ENCODE peak calls at places on chromosomes 2 and 18, in seven cellular contexts. U is heart right ventricle, X is colonic mucosa, L is IMR-90, Q is pancreas, C is RWPE2, M is cardiac muscle cell. I is an unnamed sample. For H3K9me3, the result is how much of the 10 kb centered on the place peaks cover.

GRCh38 chr2:72940786-72941185 is 23.5 kb downstream of the EMX1 start:
- DNase-seq in U (no peak), X (no peak), L (peak), Q (no peak), C (no peak), M (no peak), I (no peak)

GRCh38 chr2:219058541-219059374 is 2.0 kb downstream of the IHH start:
- DNase-seq in U (peak), X (peak), L (no peak), Q (peak), C (no peak), M (peak), I (peak)

GRCh38 chr2:71829008-71829407 is 318.7 kb downstream of the CYP26B1 start:
- DNase-seq in U (no peak), X (no peak), L (no peak), Q (no peak), C (no peak), M (no peak), I (no peak)

GRCh38 chr18:70621710-70622109 is 332.9 kb downstream of the SOCS6 start:
- DNase-seq in U (no peak), X (no peak), L (no peak), Q (no peak), C (no peak), M (no peak), I (no peak)

GRCh38 chr2:2546046-2546445 is 215.0 kb upstream of the MYT1L start:
- DNase-seq in U (no peak), X (no peak), L (no peak), Q (no peak), C (no peak), M (no peak), I (no peak)

GRCh38 chr2:68767031-68767961 is 32.7 kb downstream of the ARHGAP25 start:
- DNase-seq in U (no peak), X (peak), L (no peak), Q (no peak), C (no peak), M (no peak), I (no peak)

GRCh38 chr2:181104512-181105121 is 124.2 kb downstream of the UBE2E3 start:
- DNase-seq in U (no peak), X (peak), L (peak), Q (no peak), C (no peak), M (peak), I (no peak)

GRCh38 chr2:85718006-85718391 is 23.8 kb downstream of the GNLY start:
- DNase-seq in U (no peak), X (no peak), L (no peak), Q (no peak), C (no peak), M (no peak), I (no peak)

GRCh38 chr2:40451926-40452605 is at the start of gene SLC8A1:
- DNase-seq in U (no peak), X (no peak), L (peak), Q (no peak), C (no peak), M (peak), I (peak)

DNA sequence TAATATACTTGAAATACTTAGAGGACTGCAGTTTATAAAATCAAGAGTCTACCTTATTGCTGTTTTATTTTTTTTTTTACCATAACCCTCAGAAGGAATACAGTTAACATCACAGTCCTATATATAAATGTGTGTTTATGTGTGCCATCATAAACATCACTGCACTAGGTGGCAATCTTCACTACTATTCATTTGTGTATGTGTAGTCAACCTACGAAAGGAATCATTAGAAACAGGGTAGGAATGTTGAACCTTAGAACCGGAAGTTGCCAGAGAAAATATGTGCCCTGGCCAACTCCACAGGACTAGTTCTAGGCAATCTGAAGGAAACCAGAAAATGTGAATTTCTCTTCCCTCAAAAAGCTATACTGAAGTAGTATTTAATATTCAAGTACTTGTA is 3.4 kb downstream of the GEN1 start:
- DNase-seq in U (no peak), X (no peak), L (peak), Q (no peak), C (no peak), M (no peak), I (no peak)
- TF ChIP-seq CTCF in U (no peak), X (no peak), L (no peak), Q (no peak), C (peak), M (peak), I (no peak)

DNA sequence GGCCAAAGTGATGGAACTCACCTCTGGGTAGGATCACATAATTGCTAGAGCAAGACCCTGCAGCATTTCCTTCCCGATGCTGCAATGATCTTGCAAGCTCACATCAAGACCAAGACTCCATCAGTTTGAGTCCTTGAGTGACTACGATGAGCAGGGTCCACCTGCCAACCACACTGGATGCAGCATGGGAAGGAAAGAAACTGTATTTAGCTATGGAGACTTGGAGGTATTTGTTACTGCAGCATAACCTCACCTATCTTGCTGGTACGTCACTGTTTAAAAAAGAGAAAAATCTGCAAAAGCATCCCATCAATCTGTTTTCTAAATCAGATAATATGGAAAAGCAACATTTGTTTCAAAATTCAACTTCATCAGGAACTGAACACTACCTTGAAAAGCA is 2.5 kb downstream of the RNF152 start:
- DNase-seq in U (no peak), X (no peak), L (no peak), Q (no peak), C (no peak), M (no peak), I (no peak)
- H3K4me3 ChIP-seq in U (no peak), X (no peak), L (no peak), Q (no peak), C (no peak), M (no peak), I (no peak)

DNA sequence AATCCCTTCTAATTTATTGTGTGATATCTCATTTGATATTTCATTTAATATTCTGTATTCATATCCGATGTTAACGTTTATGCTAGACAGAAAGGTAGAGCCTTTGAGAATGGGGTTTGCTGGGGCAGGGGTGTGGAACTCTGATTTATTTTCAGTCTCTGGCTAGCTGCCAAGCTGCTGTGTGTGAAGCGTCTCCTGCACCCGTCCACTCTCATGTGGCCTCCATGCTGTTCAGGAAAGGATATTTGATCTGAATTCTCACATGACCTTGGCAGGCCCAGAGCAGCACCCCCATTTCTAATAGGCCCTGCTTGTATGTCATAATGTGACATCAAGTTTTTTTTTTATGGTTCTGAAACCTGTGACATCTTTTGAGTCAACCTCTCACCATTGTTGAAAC is 1.6 kb downstream of the IL1R1 start:
- DNase-seq in U (peak), X (no peak), L (no peak), Q (no peak), C (no peak), M (no peak), I (no peak)
- H3K9me3 ChIP-seq in U (under half), X (under half), L (under half), Q (under half), C (under half), M (under half), I (under half)

GRCh38 chr2:95076705-95077520 is 44.7 kb downstream of the MRPS5 start:
- DNase-seq in U (peak), X (peak), L (peak), Q (peak), C (peak), M (peak), I (peak)
- TF ChIP-seq CTCF in U (peak), X (peak), L (peak), Q (peak), C (peak), M (peak), I (peak)

GRCh38 chr2:159713691-159714585 is 1.6 kb downstream of the MARCHF7 start:
- DNase-seq in U (no peak), X (no peak), L (peak), Q (no peak), C (no peak), M (peak), I (no peak)
- H3K4me3 ChIP-seq in U (peak), X (peak), L (peak), Q (peak), C (peak), M (peak), I (peak)